ENCODE peak calls at places on chromosomes 2 and 18, in ten cellular contexts. S is endothelial cell of umbilical vein; D is A172; B is hypothalamus; O is GOT3; Q is activated CD4-positive, alpha-beta T cell treated with anti-CD3 and anti-CD28 coated beads, Interleukin-2, amount 50 U/mL, for 24 hours; Z is NCI-H1092; X is dermis blood vessel endothelial cell; L is putamen; W is frontal cortex. F is an unnamed sample.

GRCh38 chr2:117771969-117772630 is 42.4 kb upstream of the DDX18 start:
- DNase-seq in W (no peak), X (peak; percentile 46), D (peak; percentile 22), L (no peak), S (peak; percentile 15), Q (no peak), O (no peak), B (no peak), Z (peak; percentile 3), F (no peak)

GRCh38 chr2:140580799-140581198 is 1550.0 kb downstream of the LRP1B start:
- DNase-seq in L (no peak), D (no peak), Q (no peak), O (no peak), Z (no peak), X (no peak), W (no peak), B (no peak), S (no peak), F (no peak)

GRCh38 chr2:108575132-108575966 is 41.1 kb downstream of the LIMS1 start:
- DNase-seq in O (no peak), L (no peak), Z (no peak), B (no peak), Q (no peak), D (peak; percentile 49), W (no peak), X (no peak), S (no peak), F (no peak)

GRCh38 chr18:71887509-71887908 is 656.6 kb downstream of the CBLN2 start:
- DNase-seq in B (no peak), L (no peak), D (no peak), O (no peak), X (no peak), W (no peak), Z (no peak), Q (no peak), S (no peak), F (no peak)

GRCh38 chr2:108853421-108853820 is 66.8 kb downstream of the CCDC138 start:
- DNase-seq in W (no peak), Z (no peak), S (no peak), D (no peak), X (no peak), L (no peak), B (no peak), O (no peak), Q (no peak), F (no peak)

GRCh38 chr2:133674433-133675331 is 106.4 kb upstream of the NCKAP5 start:
- DNase-seq in L (peak; percentile 90), O (no peak), Q (no peak), W (no peak), Z (peak; percentile 84), S (peak; percentile 73), X (peak; percentile 52), D (peak; percentile 30), B (peak; percentile 18), F (peak; percentile 46)

GRCh38 chr2:223101340-223102039 is 49.5 kb downstream of the KCNE4 start:
- DNase-seq in Q (no peak), Z (peak; percentile 27), X (peak; percentile 51), O (no peak), S (peak; percentile 51), L (no peak), W (no peak), B (no peak), D (peak; percentile 66), F (peak; percentile 48)

GRCh38 chr2:73004466-73004865 is 67.0 kb downstream of the SFXN5 start:
- DNase-seq in O (no peak), Q (no peak), W (no peak), L (no peak), Z (no peak), S (no peak), B (no peak), D (no peak), X (no peak), F (no peak)

GRCh38 chr2:147197754-147198153 is 647.1 kb upstream of the ACVR2A start:
- DNase-seq in L (no peak), X (no peak), W (no peak), Q (no peak), B (no peak), Z (peak; percentile 45), S (no peak), D (no peak), O (no peak), F (no peak)

GRCh38 chr2:158042245-158042644 is 59.4 kb upstream of the UPP2 start:
- DNase-seq in D (no peak), X (no peak), S (no peak), Q (no peak), L (no peak), B (no peak), Z (no peak), O (no peak), W (no peak), F (no peak)

GRCh38 chr2:229914182-229914581 is 7.6 kb downstream of the TRIP12 start:
- DNase-seq in Z (no peak), Q (no peak), B (no peak), D (no peak), W (no peak), S (no peak), X (no peak), L (no peak), O (no peak), F (no peak)